ENCODE peak calls at places on chromosomes 13 and 19, in four cellular contexts. One of them, this sample, is unnamed.

GRCh38 chr19:41265376-41266153 is 1.4 kb downstream of the HNRNPUL1 start:
- DNase-seq in NCI-H510A: no peak
- DNase-seq in psoas muscle: no peak
- DNase-seq in caudate nucleus: no peak
- DNase-seq in this sample: no peak

GRCh38 chr19:4366666-4367335 is 23.4 kb downstream of the MPND start:
- DNase-seq in NCI-H510A: no peak
- DNase-seq in psoas muscle: no peak
- DNase-seq in caudate nucleus: no peak
- DNase-seq in this sample: no peak

GRCh38 chr19:35169226-35169995 is 14.9 kb downstream of the FXYD5 start:
- DNase-seq in NCI-H510A: no peak
- DNase-seq in psoas muscle: no peak
- DNase-seq in caudate nucleus: no peak
- DNase-seq in this sample: no peak

GRCh38 chr19:5445667-5446066 is 9.6 kb upstream of the ZNRF4 start:
- DNase-seq in NCI-H510A: no peak
- DNase-seq in psoas muscle: no peak
- DNase-seq in caudate nucleus: no peak
- DNase-seq in this sample: no peak

GRCh38 chr19:14494910-14495677 is 833 bp downstream of the GIPC1 start:
- DNase-seq in NCI-H510A: no peak
- DNase-seq in psoas muscle: no peak
- DNase-seq in caudate nucleus: no peak
- DNase-seq in this sample: no peak

GRCh38 chr19:16779539-16780163 is 49.5 kb upstream of the SIN3B start:
- DNase-seq in NCI-H510A: no peak
- DNase-seq in psoas muscle: no peak
- DNase-seq in caudate nucleus: no peak
- DNase-seq in this sample: no peak

GRCh38 chr19:6023085-6023682 is 45.2 kb upstream of the RANBP3 start:
- DNase-seq in NCI-H510A: no peak
- DNase-seq in psoas muscle: no peak
- DNase-seq in caudate nucleus: no peak
- DNase-seq in this sample: no peak

GRCh38 chr13:30895773-30896172 is 10.3 kb upstream of the MEDAG start:
- DNase-seq in NCI-H510A: no peak
- DNase-seq in psoas muscle: peak
- DNase-seq in caudate nucleus: no peak
- DNase-seq in this sample: no peak

GRCh38 chr13:112469071-112469745 is 93.1 kb downstream of the SPACA7 start:
- DNase-seq in NCI-H510A: no peak
- DNase-seq in psoas muscle: no peak
- DNase-seq in caudate nucleus: no peak
- DNase-seq in this sample: no peak

GRCh38 chr19:10769533-10770491 is 51.9 kb downstream of the DNM2 start:
- DNase-seq in NCI-H510A: no peak
- DNase-seq in psoas muscle: peak
- DNase-seq in caudate nucleus: peak
- DNase-seq in this sample: no peak

GRCh38 chr13:24625870-24626419 is 54.3 kb upstream of the ATP12A start:
- DNase-seq in NCI-H510A: no peak
- DNase-seq in psoas muscle: no peak
- DNase-seq in caudate nucleus: no peak
- DNase-seq in this sample: no peak

GRCh38 chr13:75415720-75416119 is 66.2 kb downstream of the TBC1D4 start:
- DNase-seq in NCI-H510A: no peak
- DNase-seq in psoas muscle: no peak
- DNase-seq in caudate nucleus: no peak
- DNase-seq in this sample: no peak

GRCh38 chr13:28548468-28548867 is 53.5 kb upstream of the FLT1 start:
- DNase-seq in NCI-H510A: no peak
- DNase-seq in psoas muscle: no peak
- DNase-seq in caudate nucleus: no peak
- DNase-seq in this sample: no peak

GRCh38 chr13:43405457-43405856 is 381.3 kb downstream of the ENOX1 start:
- DNase-seq in NCI-H510A: no peak
- DNase-seq in psoas muscle: no peak
- DNase-seq in caudate nucleus: no peak
- DNase-seq in this sample: no peak

GRCh38 chr19:2412449-2412848 is 14.9 kb downstream of the TIMM13 start:
- DNase-seq in NCI-H510A: no peak
- DNase-seq in psoas muscle: no peak
- DNase-seq in caudate nucleus: no peak
- DNase-seq in this sample: no peak